ENCODE peak calls at places on chromosomes 11 and 22, in four cellular contexts. A, O, E and P are unnamed samples.

GRCh38 chr11:5556596-5557188 is 8.4 kb upstream of the OR52H1 start:
- DNase-seq in O (no peak), E (no peak), A (no peak), P (no peak)

GRCh38 chr11:117815262-117815803 is 9.2 kb downstream of the FXYD2 start:
- DNase-seq in A (peak; percentile 94), E (no peak), O (no peak), P (no peak)

GRCh38 chr11:33988586-33989370 is 62.8 kb upstream of the CAPRIN1 start:
- DNase-seq in E (no peak), O (no peak), A (no peak), P (no peak)

GRCh38 chr11:123308077-123308476 is 113.0 kb upstream of the CLMP start:
- DNase-seq in A (peak; percentile 38), E (peak; percentile 71), O (no peak), P (peak; percentile 64)

GRCh38 chr11:126336646-126337045 is 18.8 kb upstream of the ST3GAL4 start:
- DNase-seq in A (no peak), E (no peak), O (no peak), P (no peak)

GRCh38 chr11:12274056-12274455 is 103.3 kb upstream of the PARVA start:
- DNase-seq in E (no peak), A (no peak), O (no peak), P (no peak)

GRCh38 chr22:30185129-30185528 is 61.4 kb downstream of the LIF start:
- DNase-seq in E (no peak), O (no peak), A (no peak), P (no peak)

GRCh38 chr11:74932797-74933196 is 16.1 kb downstream of the XRRA1 start:
- DNase-seq in O (no peak), E (peak; percentile 58), A (no peak), P (peak; percentile 68)

GRCh38 chr11:3148255-3148989 is 16.7 kb downstream of the OSBPL5 start:
- DNase-seq in E (no peak), O (no peak), A (no peak), P (no peak)

GRCh38 chr22:35509960-35510359 is 30.7 kb upstream of the RASD2 start:
- DNase-seq in E (no peak), O (no peak), A (no peak), P (no peak)

GRCh38 chr11:102283088-102283487 is 34.2 kb upstream of the BIRC3 start:
- DNase-seq in E (peak; percentile 38), A (no peak), O (no peak), P (peak; percentile 46)

GRCh38 chr11:895331-896223 is 15.0 kb downstream of the CHID1 start:
- DNase-seq in E (no peak), A (no peak), O (no peak), P (no peak)

GRCh38 chr11:897226-898159 is 13.1 kb downstream of the CHID1 start:
- DNase-seq in A (no peak), O (no peak), E (no peak), P (no peak)

GRCh38 chr11:892106-892505 is 18.5 kb downstream of the CHID1 start:
- DNase-seq in E (no peak), A (no peak), O (no peak), P (no peak)

GRCh38 chr11:893008-893654 is 17.5 kb downstream of the CHID1 start:
- DNase-seq in E (no peak), A (no peak), O (no peak), P (no peak)

DNA sequence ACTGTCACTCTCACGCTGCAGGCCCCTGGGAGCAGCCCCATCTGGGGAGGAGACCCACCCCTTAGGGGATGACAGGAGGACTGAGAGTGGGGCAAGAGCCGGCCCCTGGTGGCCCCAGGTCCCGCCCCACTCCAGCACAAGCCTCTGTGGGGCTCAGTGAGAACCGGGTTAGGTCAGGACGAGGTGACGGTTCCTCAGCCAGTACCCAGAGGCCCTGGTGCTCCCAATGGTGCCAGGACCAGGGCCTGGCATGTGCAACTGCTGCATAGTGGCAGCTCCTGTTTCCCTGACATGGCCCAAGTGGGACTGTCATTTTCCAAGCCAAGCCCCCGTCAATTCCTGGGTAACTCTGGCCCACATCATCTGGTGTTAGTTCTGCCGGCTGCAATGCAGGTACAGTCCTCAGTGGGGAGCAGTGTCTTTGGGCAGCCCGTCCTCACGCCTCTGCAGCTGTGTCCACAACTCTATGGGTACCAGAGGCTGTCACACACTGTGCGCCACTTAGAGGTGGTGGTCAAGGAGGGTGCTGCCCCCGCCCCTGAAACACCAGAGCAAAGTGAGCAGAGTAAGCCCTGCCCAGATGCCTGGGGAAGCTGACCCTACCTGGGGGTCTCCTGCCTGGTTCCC is 15.9 kb downstream of the CHID1 start:
- DNase-seq in E (no peak), A (no peak), O (no peak), P (no peak)
- TF ChIP-seq CTCF in E (no peak), A (no peak), O (no peak), P (peak; percentile 39)

GRCh38 chr22:19639610-19640135 is 74.6 kb upstream of the SEPTIN5 start:
- DNase-seq in E (no peak), O (no peak), A (no peak), P (no peak)

GRCh38 chr22:19643448-19644313 is 70.6 kb upstream of the SEPTIN5 start:
- DNase-seq in O (no peak), E (peak; percentile 27), A (no peak), P (no peak)

GRCh38 chr22:19640306-19640705 is 74.0 kb upstream of the SEPTIN5 start:
- DNase-seq in A (no peak), O (no peak), E (no peak), P (no peak)

GRCh38 chr22:19641983-19642451 is 72.3 kb upstream of the SEPTIN5 start:
- DNase-seq in E (no peak), O (no peak), A (no peak), P (no peak)

DNA sequence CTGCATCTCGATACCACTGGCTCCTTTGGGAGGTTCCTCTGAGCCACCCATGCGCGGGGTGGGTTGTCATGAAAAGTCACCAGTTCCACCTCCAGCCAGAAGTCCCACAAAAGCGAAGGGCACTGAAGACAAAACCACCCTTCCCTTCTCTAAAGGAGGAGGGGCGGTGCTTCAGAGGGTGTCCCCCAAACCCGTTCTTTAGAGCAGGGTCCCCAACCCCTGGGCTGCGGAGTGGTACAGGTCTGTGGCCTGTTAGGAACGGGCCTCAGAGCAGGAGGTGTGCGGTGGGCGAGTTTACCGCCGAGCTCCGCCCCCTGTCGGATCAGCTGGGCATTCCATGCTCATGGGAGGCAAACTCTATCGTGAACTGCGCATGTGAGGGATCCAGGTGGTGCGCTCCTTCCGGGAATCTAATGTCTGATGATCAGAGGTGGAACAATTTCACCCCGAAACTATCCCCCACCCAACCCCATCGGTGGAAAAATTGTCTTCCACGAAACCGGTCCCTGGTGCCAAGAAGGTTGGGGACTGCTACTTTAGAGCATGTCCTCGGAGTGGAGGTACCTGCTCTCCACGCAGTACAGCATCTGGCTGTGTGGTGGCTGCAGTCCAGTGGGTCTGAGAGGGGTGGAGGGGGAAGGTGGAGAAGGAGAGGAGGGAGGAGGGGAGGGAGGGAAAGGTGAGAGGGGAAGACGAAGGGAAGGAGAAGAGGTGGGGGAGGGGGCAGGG is 72.9 kb upstream of the SEPTIN5 start:
- DNase-seq in E (no peak), O (no peak), A (no peak), P (no peak)
- TF ChIP-seq CTCF in E (peak; percentile 36), O (peak; percentile 30), A (peak; percentile 24), P (peak; percentile 71)

DNA sequence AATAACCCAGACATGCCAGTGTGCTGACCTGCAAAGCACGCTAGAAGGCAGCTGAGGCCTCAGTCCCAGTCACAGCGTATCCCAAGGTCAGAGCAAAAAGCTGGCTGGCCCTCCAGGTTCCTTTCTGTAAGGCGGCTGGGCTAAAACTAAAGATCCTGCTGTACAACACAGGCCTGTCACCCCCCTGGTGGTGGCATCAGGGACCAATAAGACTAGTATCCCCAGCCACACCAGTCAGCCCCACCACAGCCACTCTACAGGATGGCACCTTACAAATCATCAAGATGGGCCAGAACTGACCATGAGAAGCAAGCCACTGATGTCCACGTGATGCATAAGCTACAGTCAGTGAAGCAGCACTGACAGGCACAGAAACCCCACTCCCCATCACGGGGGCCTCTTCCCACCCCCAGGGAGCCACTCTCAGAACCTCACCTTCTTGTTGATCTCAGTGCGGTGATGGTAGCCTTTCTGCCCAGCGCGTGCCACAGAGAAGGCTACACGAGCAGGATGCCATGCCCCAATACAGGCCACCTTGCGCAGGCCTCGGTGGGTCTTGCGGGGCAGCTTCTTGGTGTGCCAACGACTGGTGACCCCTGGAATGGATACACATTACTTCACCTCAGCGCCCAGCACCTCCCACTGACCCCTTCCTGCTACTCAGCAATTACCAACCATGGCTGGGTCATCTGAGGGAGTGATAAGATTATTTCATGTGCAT is 5.0 kb downstream of the RPL3 start:
- DNase-seq in O (no peak), E (no peak), A (peak; percentile 40), P (peak; percentile 25)
- TF ChIP-seq CTCF in O (no peak), E (no peak), A (no peak), P (peak; percentile 66)

DNA sequence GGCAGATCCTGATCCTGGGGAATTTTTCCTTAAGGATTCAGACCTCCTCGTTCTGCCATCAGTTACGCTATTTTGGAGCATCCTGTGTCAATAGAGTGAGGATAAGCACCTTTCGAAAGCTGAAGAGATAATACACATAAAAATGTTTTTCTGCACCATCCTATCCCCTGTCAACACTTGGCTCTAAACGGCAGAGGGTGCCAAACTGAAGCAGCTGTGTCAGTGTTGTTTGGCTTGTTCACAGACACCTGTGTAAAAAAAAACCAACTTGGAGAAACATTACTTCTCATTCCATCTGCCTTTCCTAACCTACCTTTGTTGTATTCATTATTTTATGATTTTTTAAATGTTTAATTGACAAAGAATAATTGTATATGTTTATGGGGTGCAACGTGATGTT is 417.0 kb upstream of the DDI1 start:
- DNase-seq in E (no peak), O (no peak), A (no peak), P (peak; percentile 10)
- TF ChIP-seq CTCF in E (no peak), O (peak; percentile 12), A (peak; percentile 27), P (peak; percentile 57)

DNA sequence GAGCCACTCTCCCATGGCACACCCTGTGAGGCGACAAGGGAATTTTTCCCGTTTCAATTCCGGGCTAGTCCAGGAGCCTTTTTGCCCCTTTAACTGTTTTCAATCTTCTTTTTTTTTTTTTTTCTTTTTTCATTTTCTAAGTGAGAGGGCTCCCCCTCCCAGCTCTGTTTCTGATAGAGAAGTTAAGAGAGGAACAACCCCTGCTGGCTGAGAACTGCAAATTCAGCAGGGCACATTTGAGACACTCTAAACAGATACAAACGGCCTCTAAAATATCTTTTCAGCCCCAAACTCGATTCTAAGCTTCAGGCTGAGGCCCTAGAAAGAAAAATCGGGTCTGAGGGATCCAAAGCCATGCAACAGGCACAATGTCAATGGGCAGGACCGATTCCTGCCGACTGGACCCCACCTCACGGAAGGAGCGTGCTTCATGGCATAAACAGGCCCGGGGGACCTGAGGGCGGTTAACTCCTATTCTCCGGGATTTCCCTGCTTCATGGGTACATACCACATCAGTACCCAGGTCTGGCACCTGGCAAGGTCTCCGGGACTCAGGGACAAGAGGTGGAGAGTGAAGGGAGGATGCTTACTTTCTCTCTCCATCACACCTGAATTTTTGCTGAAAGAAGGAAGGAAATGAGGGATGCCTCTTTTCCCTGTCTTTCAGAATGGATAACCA is 627.5 kb downstream of the BUD13 start:
- DNase-seq in A (no peak), E (no peak), O (no peak), P (no peak)
- TF ChIP-seq CTCF in A (no peak), E (no peak), O (no peak), P (no peak)

DNA sequence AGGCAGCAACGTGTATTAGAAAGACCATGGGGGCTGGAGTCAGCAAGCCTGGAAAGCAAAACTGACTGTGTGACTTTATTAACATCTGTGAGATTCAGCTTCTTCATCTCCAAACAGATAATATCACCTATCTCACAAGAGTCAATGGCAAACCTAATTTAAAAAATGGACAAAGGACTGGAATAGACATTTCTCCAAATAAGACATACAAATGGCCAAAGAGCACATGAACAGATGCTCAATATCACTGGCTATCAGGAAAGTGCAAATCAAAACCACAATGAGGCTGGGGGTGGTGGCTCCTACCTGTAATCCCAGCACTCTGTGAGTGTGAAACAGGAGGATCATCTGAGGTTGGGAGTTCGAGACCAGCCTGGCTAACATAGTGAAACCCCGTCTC is 69.6 kb downstream of the CLPB start:
- DNase-seq in O (no peak), E (no peak), A (no peak), P (no peak)
- TF ChIP-seq CTCF in O (no peak), E (no peak), A (no peak), P (no peak)